ENCODE peak calls at places on chromosomes 11 and 22, in five cellular contexts. One of them, this sample, is unnamed.

GRCh38 chr11:61273151-61274078 is 21.7 kb downstream of the VWCE start:
- DNase-seq in central memory CD8-positive, alpha-beta T cell: no peak
- DNase-seq in astrocyte of the spinal cord: no peak
- DNase-seq in HEK293T: no peak
- DNase-seq in mucosa of gallbladder: no peak
- DNase-seq in this sample: no peak

GRCh38 chr11:113728814-113729213 is 22.7 kb upstream of the TMPRSS5 start:
- DNase-seq in central memory CD8-positive, alpha-beta T cell: no peak
- DNase-seq in astrocyte of the spinal cord: no peak
- DNase-seq in HEK293T: no peak
- DNase-seq in mucosa of gallbladder: no peak
- DNase-seq in this sample: no peak

GRCh38 chr22:28181332-28181731 is 262.3 kb upstream of the PITPNB start:
- DNase-seq in central memory CD8-positive, alpha-beta T cell: no peak
- DNase-seq in astrocyte of the spinal cord: no peak
- DNase-seq in HEK293T: no peak
- DNase-seq in mucosa of gallbladder: no peak
- DNase-seq in this sample: no peak

GRCh38 chr11:2415171-2415570 is 14.6 kb downstream of the TSSC4 start:
- DNase-seq in central memory CD8-positive, alpha-beta T cell: no peak
- DNase-seq in astrocyte of the spinal cord: no peak
- DNase-seq in HEK293T: no peak
- DNase-seq in mucosa of gallbladder: no peak
- DNase-seq in this sample: no peak

GRCh38 chr22:30969532-30970355 is 679 bp downstream of the TUG1 start:
- DNase-seq in central memory CD8-positive, alpha-beta T cell: no peak
- DNase-seq in astrocyte of the spinal cord: peak; percentile 44
- DNase-seq in HEK293T: peak; percentile 54
- DNase-seq in mucosa of gallbladder: peak; percentile 16
- DNase-seq in this sample: no peak

GRCh38 chr11:114162719-114163123 is 103.2 kb downstream of the ZBTB16 start:
- DNase-seq in central memory CD8-positive, alpha-beta T cell: no peak
- DNase-seq in astrocyte of the spinal cord: peak; percentile 100
- DNase-seq in HEK293T: peak; percentile 61
- DNase-seq in mucosa of gallbladder: peak; percentile 95
- DNase-seq in this sample: no peak

GRCh38 chr11:68335693-68336092 is 23.3 kb downstream of the LRP5 start:
- DNase-seq in central memory CD8-positive, alpha-beta T cell: no peak
- DNase-seq in astrocyte of the spinal cord: no peak
- DNase-seq in HEK293T: no peak
- DNase-seq in mucosa of gallbladder: no peak
- DNase-seq in this sample: no peak

GRCh38 chr11:131038597-131038996 is 122.3 kb upstream of the SNX19 start:
- DNase-seq in central memory CD8-positive, alpha-beta T cell: no peak
- DNase-seq in astrocyte of the spinal cord: no peak
- DNase-seq in HEK293T: peak; percentile 22
- DNase-seq in mucosa of gallbladder: no peak
- DNase-seq in this sample: no peak

GRCh38 chr11:1404461-1405185 is 14.9 kb downstream of the BRSK2 start:
- DNase-seq in central memory CD8-positive, alpha-beta T cell: no peak
- DNase-seq in astrocyte of the spinal cord: no peak
- DNase-seq in HEK293T: no peak
- DNase-seq in mucosa of gallbladder: no peak
- DNase-seq in this sample: no peak

GRCh38 chr11:63767415-63768231 is 952 bp downstream of the ZFTA start:
- DNase-seq in central memory CD8-positive, alpha-beta T cell: no peak
- DNase-seq in astrocyte of the spinal cord: peak; percentile 86
- DNase-seq in HEK293T: peak; percentile 61
- DNase-seq in mucosa of gallbladder: peak; percentile 58
- DNase-seq in this sample: peak; percentile 68

GRCh38 chr22:40196628-40197027 is 18.9 kb downstream of the TNRC6B start:
- DNase-seq in central memory CD8-positive, alpha-beta T cell: no peak
- DNase-seq in astrocyte of the spinal cord: peak; percentile 92
- DNase-seq in HEK293T: no peak
- DNase-seq in mucosa of gallbladder: no peak
- DNase-seq in this sample: no peak

GRCh38 chr11:121246769-121247035 is 45.9 kb upstream of the SC5D start:
- DNase-seq in central memory CD8-positive, alpha-beta T cell: no peak
- DNase-seq in astrocyte of the spinal cord: no peak
- DNase-seq in HEK293T: no peak
- DNase-seq in mucosa of gallbladder: no peak
- DNase-seq in this sample: no peak

GRCh38 chr22:35590634-35591295 is 26.4 kb downstream of the MB start:
- DNase-seq in central memory CD8-positive, alpha-beta T cell: no peak
- DNase-seq in astrocyte of the spinal cord: no peak
- DNase-seq in HEK293T: no peak
- DNase-seq in mucosa of gallbladder: no peak
- DNase-seq in this sample: no peak

GRCh38 chr11:124611016-124611571 is at the start of gene PANX3:
- DNase-seq in central memory CD8-positive, alpha-beta T cell: no peak
- DNase-seq in astrocyte of the spinal cord: peak; percentile 24
- DNase-seq in HEK293T: no peak
- DNase-seq in mucosa of gallbladder: no peak
- DNase-seq in this sample: no peak

GRCh38 chr11:77411238-77411637 is 62.7 kb downstream of the PAK1 start:
- DNase-seq in central memory CD8-positive, alpha-beta T cell: peak; percentile 16
- DNase-seq in astrocyte of the spinal cord: peak; percentile 19
- DNase-seq in HEK293T: no peak
- DNase-seq in mucosa of gallbladder: peak; percentile 22
- DNase-seq in this sample: peak; percentile 58

GRCh38 chr22:43240614-43241013 is 53.7 kb upstream of the TTLL12 start:
- DNase-seq in central memory CD8-positive, alpha-beta T cell: no peak
- DNase-seq in astrocyte of the spinal cord: no peak
- DNase-seq in HEK293T: no peak
- DNase-seq in mucosa of gallbladder: no peak
- DNase-seq in this sample: no peak

GRCh38 chr11:8839957-8840945 is 70.7 kb upstream of the AKIP1 start:
- DNase-seq in central memory CD8-positive, alpha-beta T cell: no peak
- DNase-seq in astrocyte of the spinal cord: peak; percentile 33
- DNase-seq in HEK293T: no peak
- DNase-seq in mucosa of gallbladder: no peak
- DNase-seq in this sample: no peak

GRCh38 chr22:20638143-20638870 is 130.9 kb downstream of the MED15 start:
- DNase-seq in central memory CD8-positive, alpha-beta T cell: no peak
- DNase-seq in astrocyte of the spinal cord: no peak
- DNase-seq in HEK293T: no peak
- DNase-seq in mucosa of gallbladder: no peak
- DNase-seq in this sample: no peak

GRCh38 chr22:31488988-31489617 is 539 bp downstream of the EIF4ENIF1 start:
- DNase-seq in central memory CD8-positive, alpha-beta T cell: no peak
- DNase-seq in astrocyte of the spinal cord: peak; percentile 22
- DNase-seq in HEK293T: peak; percentile 71
- DNase-seq in mucosa of gallbladder: no peak
- DNase-seq in this sample: peak; percentile 44

GRCh38 chr22:23404689-23405365 is 175.3 kb downstream of the IGLL1 start:
- DNase-seq in central memory CD8-positive, alpha-beta T cell: no peak
- DNase-seq in astrocyte of the spinal cord: peak; percentile 41
- DNase-seq in HEK293T: no peak
- DNase-seq in mucosa of gallbladder: peak; percentile 42
- DNase-seq in this sample: no peak

GRCh38 chr11:65817312-65817814 is 16.4 kb upstream of the SNX32 start:
- DNase-seq in central memory CD8-positive, alpha-beta T cell: no peak
- DNase-seq in astrocyte of the spinal cord: peak; percentile 6
- DNase-seq in HEK293T: no peak
- DNase-seq in mucosa of gallbladder: no peak
- DNase-seq in this sample: no peak

GRCh38 chr11:69003866-69004311 is 9.2 kb downstream of the MRGPRF start:
- DNase-seq in central memory CD8-positive, alpha-beta T cell: no peak
- DNase-seq in astrocyte of the spinal cord: no peak
- DNase-seq in HEK293T: no peak
- DNase-seq in mucosa of gallbladder: no peak
- DNase-seq in this sample: no peak

GRCh38 chr11:19853016-19853415 is 140.4 kb downstream of the NAV2 start:
- DNase-seq in central memory CD8-positive, alpha-beta T cell: no peak
- DNase-seq in astrocyte of the spinal cord: no peak
- DNase-seq in HEK293T: no peak
- DNase-seq in mucosa of gallbladder: no peak
- DNase-seq in this sample: no peak

GRCh38 chr11:69436041-69436982 is 45.2 kb upstream of the LINC01488 start:
- DNase-seq in central memory CD8-positive, alpha-beta T cell: no peak
- DNase-seq in astrocyte of the spinal cord: no peak
- DNase-seq in HEK293T: no peak
- DNase-seq in mucosa of gallbladder: no peak
- DNase-seq in this sample: no peak

GRCh38 chr22:31343235-31344191 is 2.6 kb downstream of the PATZ1 start:
- DNase-seq in central memory CD8-positive, alpha-beta T cell: no peak
- DNase-seq in astrocyte of the spinal cord: no peak
- DNase-seq in HEK293T: no peak
- DNase-seq in mucosa of gallbladder: peak; percentile 81
- DNase-seq in this sample: peak; percentile 27

GRCh38 chr22:37808294-37808657 is 542 bp downstream of the GCAT start:
- DNase-seq in central memory CD8-positive, alpha-beta T cell: no peak
- DNase-seq in astrocyte of the spinal cord: no peak
- DNase-seq in HEK293T: no peak
- DNase-seq in mucosa of gallbladder: no peak
- DNase-seq in this sample: no peak

GRCh38 chr11:31246451-31247165 is 122.9 kb downstream of the DCDC1 start:
- DNase-seq in central memory CD8-positive, alpha-beta T cell: no peak
- DNase-seq in astrocyte of the spinal cord: peak; percentile 18
- DNase-seq in HEK293T: no peak
- DNase-seq in mucosa of gallbladder: no peak
- DNase-seq in this sample: no peak

GRCh38 chr11:107014871-107015270 is 3.4 kb downstream of the GUCY1A2 start:
- DNase-seq in central memory CD8-positive, alpha-beta T cell: no peak
- DNase-seq in astrocyte of the spinal cord: peak; percentile 74
- DNase-seq in HEK293T: no peak
- DNase-seq in mucosa of gallbladder: no peak
- DNase-seq in this sample: no peak

GRCh38 chr22:18975434-18976196 is 39.5 kb upstream of the PRODH start:
- DNase-seq in central memory CD8-positive, alpha-beta T cell: no peak
- DNase-seq in astrocyte of the spinal cord: no peak
- DNase-seq in HEK293T: no peak
- DNase-seq in mucosa of gallbladder: no peak
- DNase-seq in this sample: no peak

GRCh38 chr22:36052505-36052941 is 23.9 kb upstream of the RBFOX2 start:
- DNase-seq in central memory CD8-positive, alpha-beta T cell: no peak
- DNase-seq in astrocyte of the spinal cord: no peak
- DNase-seq in HEK293T: no peak
- DNase-seq in mucosa of gallbladder: no peak
- DNase-seq in this sample: no peak

GRCh38 chr11:102664001-102664752 is 39.0 kb upstream of the MMP20 start:
- DNase-seq in central memory CD8-positive, alpha-beta T cell: no peak
- DNase-seq in astrocyte of the spinal cord: no peak
- DNase-seq in HEK293T: peak; percentile 18
- DNase-seq in mucosa of gallbladder: no peak
- DNase-seq in this sample: peak; percentile 42

GRCh38 chr11:57294225-57295131 is 30.3 kb downstream of the TNKS1BP1 start:
- DNase-seq in central memory CD8-positive, alpha-beta T cell: no peak
- DNase-seq in astrocyte of the spinal cord: peak; percentile 91
- DNase-seq in HEK293T: no peak
- DNase-seq in mucosa of gallbladder: peak; percentile 45
- DNase-seq in this sample: no peak

GRCh38 chr11:95829580-95830259 is 39.4 kb downstream of the CEP57 start:
- DNase-seq in central memory CD8-positive, alpha-beta T cell: no peak
- DNase-seq in astrocyte of the spinal cord: peak; percentile 12
- DNase-seq in HEK293T: no peak
- DNase-seq in mucosa of gallbladder: no peak
- DNase-seq in this sample: no peak

GRCh38 chr11:96388891-96389603 is 665 bp downstream of the CCDC82 start:
- DNase-seq in central memory CD8-positive, alpha-beta T cell: no peak
- DNase-seq in astrocyte of the spinal cord: no peak
- DNase-seq in HEK293T: peak; percentile 61
- DNase-seq in mucosa of gallbladder: no peak
- DNase-seq in this sample: no peak

GRCh38 chr11:17906436-17906835 is 106.4 kb downstream of the SERGEF start:
- DNase-seq in central memory CD8-positive, alpha-beta T cell: no peak
- DNase-seq in astrocyte of the spinal cord: no peak
- DNase-seq in HEK293T: peak; percentile 34
- DNase-seq in mucosa of gallbladder: no peak
- DNase-seq in this sample: no peak

This sample was measured in B cell.